ENCODE peak calls at places on chromosomes 1 and 21, in five cellular contexts. O is lower lobe of right lung; X is stimulated activated CD8-positive, alpha-beta memory T cell treated with anti-CD3 and anti-CD28 coated beads, Interleukin-15, amount 100 ng/mL, for 4 hours; I is B cell; T is activated CD4-positive, alpha-beta T cell treated with anti-CD3 and anti-CD28 coated beads, Interleukin-2, amount 10 ng/mL, durations not matched to agents 7 days and 5 days. L is an unnamed sample.

GRCh38 chr21:36381841-36382589 is 3.2 kb upstream of the CHAF1B start:
- DNase-seq in O (no peak), I (no peak), T (no peak), X (no peak), L (peak)

GRCh38 chr1:64203420-64203819 is at the start of gene UBE2U:
- DNase-seq in X (no peak), I (no peak), T (no peak), O (no peak), L (no peak)

GRCh38 chr1:243917177-243917862 is 67.3 kb upstream of the AKT3 start:
- DNase-seq in O (peak), T (no peak), I (peak), X (peak), L (peak)

GRCh38 chr1:107804134-107804533 is 160.8 kb downstream of the VAV3 start:
- DNase-seq in I (peak), T (no peak), O (no peak), X (no peak), L (no peak)

GRCh38 chr21:44800971-44801467 is 601 bp downstream of the UBE2G2 start:
- DNase-seq in I (peak), O (no peak), X (no peak), T (peak), L (peak)

GRCh38 chr1:204293605-204294365 is 65.9 kb downstream of the PLEKHA6 start:
- DNase-seq in X (no peak), O (no peak), I (no peak), T (no peak), L (no peak)

GRCh38 chr21:41891132-41891531 is 12.0 kb upstream of the PRDM15 start:
- DNase-seq in O (no peak), T (no peak), I (no peak), X (no peak), L (no peak)

GRCh38 chr1:18373882-18374493 is 106.7 kb upstream of the KLHDC7A start:
- DNase-seq in I (no peak), O (no peak), T (no peak), X (no peak), L (no peak)

GRCh38 chr1:200108659-200109058 is 81.1 kb downstream of the NR5A2 start:
- DNase-seq in I (no peak), T (no peak), O (no peak), X (no peak), L (no peak)

GRCh38 chr1:197675475-197676324 is 99.6 kb downstream of the DENND1B start:
- DNase-seq in O (peak), I (no peak), X (no peak), T (no peak), L (no peak)

GRCh38 chr1:27074175-27074780 is 61.6 kb upstream of the TENT5B start:
- DNase-seq in X (no peak), T (no peak), O (no peak), I (no peak), L (no peak)

GRCh38 chr1:203440780-203441179 is 34.8 kb upstream of the PRELP start:
- DNase-seq in T (no peak), O (peak), I (peak), X (no peak), L (peak)

GRCh38 chr1:102045752-102046151 is 49.0 kb upstream of the OLFM3 start:
- DNase-seq in X (no peak), O (peak), I (no peak), T (no peak), L (no peak)

GRCh38 chr1:17170571-17170970 is 34.4 kb upstream of the PADI1 start:
- DNase-seq in X (no peak), T (no peak), I (no peak), O (no peak), L (peak)

GRCh38 chr1:7623886-7624285 is 147.2 kb upstream of the VAMP3 start:
- DNase-seq in O (peak), T (no peak), I (no peak), X (no peak), L (no peak)

GRCh38 chr1:15152318-15153183 is 996 bp upstream of the TMEM51 start:
- DNase-seq in T (no peak), X (no peak), O (peak), I (no peak), L (peak)

GRCh38 chr1:147169171-147169570 is 3.1 kb downstream of the PRKAB2 start:
- DNase-seq in X (no peak), I (no peak), T (no peak), O (no peak), L (peak)

GRCh38 chr1:92749024-92749634 is 35.8 kb downstream of the EVI5 start:
- DNase-seq in X (no peak), I (peak), O (no peak), T (peak), L (peak)

GRCh38 chr1:204989266-204990058 is 53.5 kb upstream of the CNTN2 start:
- DNase-seq in T (peak), X (no peak), O (peak), I (peak), L (peak)

GRCh38 chr21:40179167-40179566 is 311.9 kb downstream of the PCP4 start:
- DNase-seq in I (no peak), O (no peak), T (no peak), X (no peak), L (peak)

GRCh38 chr1:36087233-36088123 is 1.2 kb upstream of the ADPRS start:
- DNase-seq in I (no peak), T (no peak), O (no peak), X (no peak), L (no peak)

GRCh38 chr1:43302721-43303476 is 2.1 kb downstream of the TIE1 start:
- DNase-seq in O (peak), X (no peak), T (no peak), I (no peak), L (peak)

GRCh38 chr1:110485725-110486124 is 33.2 kb downstream of the KCNA10 start:
- DNase-seq in T (no peak), O (no peak), X (no peak), I (no peak), L (no peak)

GRCh38 chr1:199226163-199226562 is 587.3 kb downstream of the PTPRC start:
- DNase-seq in X (no peak), O (no peak), I (no peak), T (no peak), L (peak)

GRCh38 chr1:201460783-201461182 is 8.2 kb downstream of the PHLDA3 start:
- DNase-seq in I (no peak), T (no peak), O (no peak), X (no peak), L (no peak)

GRCh38 chr1:245462161-245462560 is 307.4 kb downstream of the KIF26B start:
- DNase-seq in O (no peak), X (no peak), T (no peak), I (no peak), L (no peak)

GRCh38 chr1:17922833-17923232 is 167.7 kb downstream of the ACTL8 start:
- DNase-seq in X (no peak), I (peak), O (no peak), T (peak), L (no peak)

GRCh38 chr1:51281807-51282206 is 45.7 kb downstream of the RNF11 start:
- DNase-seq in I (no peak), T (no peak), X (no peak), O (no peak), L (no peak)

GRCh38 chr1:246790833-246791232 is 66.6 kb downstream of the SCCPDH start:
- DNase-seq in I (no peak), O (no peak), T (no peak), X (no peak), L (no peak)

GRCh38 chr1:217453816-217454215 is 177.1 kb downstream of the GPATCH2 start:
- DNase-seq in X (no peak), I (no peak), O (no peak), T (no peak), L (peak)

GRCh38 chr1:246355421-246356230 is 151.5 kb downstream of the SMYD3 start:
- DNase-seq in T (no peak), O (no peak), X (no peak), I (no peak), L (peak)

GRCh38 chr1:161379071-161379470 is 11.4 kb upstream of the CFAP126 start:
- DNase-seq in I (no peak), T (no peak), X (no peak), O (no peak), L (no peak)

L was measured in astrocyte.